ENCODE peak calls at places on chromosome 22, in eight cellular contexts. S is CD8-positive, alpha-beta T cell; O is cardiac muscle cell; Y is Karpas-422; T is tibial nerve; E is stomach; X is GM12878; Q is heart left ventricle. L is an unnamed sample. For H3K4me1, the result is how much of the 10 kb centered on the place peaks cover.

GRCh38 chr22:32587449-32587848 is 112.8 kb downstream of the FBXO7 start:
- DNase-seq in E (no peak), X (no peak), O (peak), T (peak), S (no peak), Q (no peak), Y (no peak), L (no peak)

GRCh38 chr22:24583221-24583971 is 9.5 kb downstream of the LRRC75B start:
- DNase-seq in X (no peak), O (peak), E (no peak), Q (no peak), S (no peak), T (no peak), Y (no peak), L (no peak)

GRCh38 chr22:31210830-31211503 is 1.1 kb upstream of the LIMK2 start:
- DNase-seq in T (peak), E (no peak), X (no peak), O (peak), Q (no peak), S (no peak), Y (peak), L (no peak)

GRCh38 chr22:44395116-44396005 is 82.6 kb upstream of the SHISAL1 start:
- DNase-seq in O (no peak), E (peak), Q (peak), X (no peak), S (no peak), T (no peak), Y (no peak), L (peak)

GRCh38 chr22:25169278-25170031 is 30.2 kb upstream of the CRYBB3 start:
- DNase-seq in O (no peak), T (no peak), E (no peak), Y (no peak), Q (no peak), S (no peak), X (no peak), L (no peak)

GRCh38 chr22:40890881-40891280 is 29.0 kb upstream of the DNAJB7 start:
- DNase-seq in X (no peak), E (no peak), T (no peak), O (peak), Q (no peak), S (no peak), Y (no peak), L (no peak)

GRCh38 chr22:33539202-33539901 is 380.9 kb downstream of the LARGE1 start:
- DNase-seq in T (no peak), O (no peak), E (no peak), Q (no peak), Y (no peak), X (no peak), S (no peak), L (no peak)

GRCh38 chr22:41768420-41768819 is 32.1 kb upstream of the CCDC134 start:
- DNase-seq in Q (no peak), X (no peak), T (no peak), S (no peak), Y (no peak), E (no peak), O (peak), L (no peak)

DNA sequence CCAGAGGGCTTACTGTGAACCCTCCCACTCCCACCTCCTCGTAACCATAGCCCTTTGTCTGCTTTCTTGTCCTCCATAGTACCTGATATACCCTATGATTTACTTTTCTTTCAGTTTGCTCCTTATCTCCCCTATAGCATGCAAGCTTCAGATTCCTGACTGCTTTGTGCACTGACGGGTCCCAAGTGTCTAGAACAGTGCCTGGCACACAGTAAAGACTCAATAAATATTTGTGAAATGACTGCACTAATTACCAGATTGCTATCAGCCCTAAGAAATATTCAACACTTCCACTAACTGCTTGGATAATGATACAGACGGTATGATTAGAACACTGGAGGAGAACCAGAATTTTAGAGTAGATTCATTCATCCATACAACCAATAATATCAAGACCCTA is 33.0 kb downstream of the ISX start:
- DNase-seq in X (no peak), O (no peak), T (no peak), E (no peak), Q (no peak), S (no peak), Y (no peak), L (no peak)
- H3K27ac ChIP-seq in X (no peak), O (no peak), T (no peak), E (no peak), Q (no peak), S (no peak), Y (no peak), L (no peak)

DNA sequence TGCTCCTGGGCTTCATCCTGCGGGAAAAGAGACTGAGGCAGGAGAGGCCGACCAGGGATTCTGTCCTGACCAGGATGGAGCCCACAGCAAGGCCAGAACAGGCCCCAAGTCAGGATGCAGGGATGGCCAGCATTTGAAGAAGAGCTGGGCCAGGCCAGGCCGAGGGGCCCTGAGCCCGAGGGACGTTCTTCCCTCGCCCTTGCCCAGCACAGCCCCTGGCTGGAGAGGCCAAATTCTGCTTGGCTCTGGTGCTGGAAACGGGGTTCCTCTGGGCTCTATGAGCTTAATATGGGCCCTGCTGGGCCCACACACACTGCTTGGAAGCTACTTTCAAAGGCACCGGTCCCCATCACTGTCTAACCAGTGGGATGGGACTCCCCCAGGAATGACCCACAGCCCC is 7.6 kb downstream of the APOBEC3G start:
- DNase-seq in T (no peak), S (no peak), O (no peak), Q (no peak), X (no peak), E (no peak), Y (no peak), L (no peak)
- H3K4me1 ChIP-seq in T (under half), S (half or more), O (under half), Q (under half), X (under half), E (under half), Y (under half), L (under half)

GRCh38 chr22:35651085-35651484 is 2.8 kb downstream of the APOL6 start:
- DNase-seq in T (no peak), Y (no peak), O (no peak), X (no peak), E (no peak), S (no peak), Q (no peak), L (no peak)

GRCh38 chr22:35649636-35650250 is 1.5 kb downstream of the APOL6 start:
- DNase-seq in O (no peak), Q (no peak), E (no peak), Y (no peak), S (no peak), X (no peak), T (no peak), L (no peak)

GRCh38 chr22:35648066-35649025 is at the start of gene APOL6:
- DNase-seq in Q (no peak), Y (peak), S (peak), T (peak), E (peak), O (peak), X (peak), L (no peak)

GRCh38 chr22:35645646-35646045 is 2.6 kb upstream of the APOL6 start:
- DNase-seq in T (no peak), O (no peak), Y (no peak), X (no peak), Q (no peak), E (no peak), S (no peak), L (no peak)

GRCh38 chr22:35649026-35649553 is 844 bp downstream of the APOL6 start:
- DNase-seq in T (no peak), S (no peak), O (no peak), Q (no peak), Y (no peak), E (no peak), X (no peak), L (no peak)
- H3K4me3 ChIP-seq in T (peak), S (peak), O (no peak), Q (peak), Y (peak), E (peak), X (peak), L (peak)

DNA sequence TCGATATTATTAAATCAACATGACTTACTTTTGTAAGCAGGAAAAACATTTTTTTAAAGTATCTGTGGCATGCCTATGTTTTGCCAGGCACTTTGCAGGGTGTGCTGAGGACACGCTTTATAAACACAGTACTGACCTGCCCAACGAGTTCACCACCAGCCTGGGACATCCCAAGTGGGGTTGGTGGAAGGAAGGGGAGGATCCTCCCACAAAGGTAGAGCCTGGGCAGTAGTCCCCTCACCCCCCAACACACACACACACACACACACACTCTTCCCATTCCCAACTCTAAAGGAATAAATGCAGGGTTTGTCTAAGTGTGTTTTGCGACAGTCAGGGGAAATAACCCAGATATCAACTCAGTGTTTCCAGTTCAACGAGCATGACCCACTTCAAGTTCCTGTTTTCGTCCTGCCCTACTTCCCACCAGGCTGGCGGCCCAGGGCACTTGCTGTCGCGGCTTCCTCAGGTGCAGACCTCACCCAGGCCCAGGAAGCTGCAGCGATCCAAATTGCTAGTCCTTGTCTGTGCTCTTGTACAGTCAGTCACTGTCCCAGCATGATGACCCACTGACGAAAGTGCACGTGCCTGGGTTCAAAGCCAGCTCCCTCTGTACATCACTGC is 3.1 kb downstream of the CERK start:
- DNase-seq in T (no peak), Q (no peak), O (no peak), S (peak), X (peak), E (peak), Y (peak), L (no peak)
- H3K27ac ChIP-seq in T (peak), Q (peak), O (peak), S (peak), X (peak), E (peak), Y (peak), L (peak)

DNA sequence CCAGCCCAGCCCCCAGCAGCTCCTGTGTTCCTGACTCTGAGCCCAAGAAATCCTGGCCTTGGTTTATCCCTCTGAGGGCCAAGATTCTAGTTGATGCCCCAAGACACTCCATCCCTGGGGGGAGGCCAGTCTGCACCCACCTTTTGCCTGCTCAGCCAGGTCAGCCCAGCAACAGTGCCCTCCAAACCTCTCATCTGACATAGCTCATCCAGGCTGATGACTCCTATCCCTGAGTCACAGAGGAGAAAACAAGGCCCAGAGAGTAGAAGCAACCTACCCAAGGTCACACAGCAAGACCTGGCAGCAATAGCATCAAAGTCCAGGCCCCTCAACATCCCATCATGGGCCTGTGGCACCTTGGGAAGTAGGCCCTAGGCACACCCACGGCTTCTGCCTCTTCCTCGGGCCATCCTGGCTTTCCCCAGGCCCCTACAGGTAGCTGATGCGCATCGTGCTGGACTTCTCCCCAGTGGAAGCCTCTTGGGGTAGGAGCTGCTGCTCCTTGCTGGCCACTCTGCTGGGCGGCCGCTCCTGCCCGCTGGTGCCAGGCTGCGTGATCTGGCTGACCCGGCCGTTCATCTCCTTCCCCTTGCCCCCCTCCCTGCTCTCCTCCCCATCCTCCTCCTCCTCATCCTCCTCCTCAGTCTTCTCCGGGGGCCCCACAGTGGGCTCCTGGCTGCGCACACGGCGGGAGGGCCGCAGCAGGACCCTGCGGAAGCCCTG is 6.0 kb downstream of the SSTR3 start:
- DNase-seq in X (no peak), O (no peak), S (no peak), Y (no peak), T (no peak), E (no peak), Q (no peak), L (no peak)
- H3K4me1 ChIP-seq in X (under half), O (under half), S (half or more), Y (under half), T (under half), E (under half), Q (under half), L (under half)